ENCODE peak calls at places on chromosomes 5 and 9, in seven cellular contexts. O, P, C, D, Z, E and L are unnamed samples.

GRCh38 chr9:95857896-95858295 is 17.6 kb upstream of the ERCC6L2 start:
- DNase-seq in D (no peak), O (no peak), P (no peak), C (no peak), Z (no peak), E (no peak), L (no peak)

GRCh38 chr5:146461319-146461718 is 14.2 kb downstream of the TCERG1 start:
- DNase-seq in C (no peak), E (peak; percentile 7), O (no peak), Z (no peak), D (no peak), P (no peak), L (no peak)

GRCh38 chr5:35003018-35003957 is 44.5 kb downstream of the AGXT2 start:
- DNase-seq in D (no peak), E (peak; percentile 66), Z (peak; percentile 54), C (no peak), P (peak; percentile 14), O (peak; percentile 63), L (peak; percentile 64)

GRCh38 chr5:144510845-144511580 is 340.3 kb downstream of the KCTD16 start:
- DNase-seq in O (no peak), P (no peak), E (no peak), D (no peak), C (no peak), Z (no peak), L (no peak)

GRCh38 chr9:114285166-114285867 is 37.6 kb upstream of the ORM1 start:
- DNase-seq in P (no peak), C (peak; percentile 6), O (no peak), Z (peak; percentile 49), E (peak; percentile 91), D (peak; percentile 12), L (peak; percentile 65)

GRCh38 chr5:123992641-123993040 is 480.7 kb downstream of the CSNK1G3 start:
- DNase-seq in C (no peak), P (no peak), Z (no peak), O (no peak), D (no peak), E (no peak), L (no peak)

GRCh38 chr5:20570486-20570885 is 582.5 kb upstream of the CDH18 start:
- DNase-seq in C (no peak), O (no peak), E (no peak), Z (no peak), P (no peak), D (no peak), L (no peak)

GRCh38 chr9:89009049-89009840 is 18.0 kb downstream of the S1PR3 start:
- DNase-seq in Z (no peak), P (no peak), D (no peak), O (no peak), E (no peak), C (no peak), L (no peak)

GRCh38 chr5:119255571-119256356 is 100.1 kb upstream of the TNFAIP8 start:
- DNase-seq in D (no peak), O (peak; percentile 99), C (no peak), E (peak; percentile 33), P (no peak), Z (peak; percentile 32), L (no peak)

GRCh38 chr5:137096149-137097103 is 402.7 kb downstream of the SPOCK1 start:
- DNase-seq in D (no peak), C (no peak), O (no peak), Z (no peak), E (no peak), P (no peak), L (no peak)

GRCh38 chr5:68303038-68303738 is 87.6 kb downstream of the PIK3R1 start:
- DNase-seq in D (no peak), P (no peak), Z (no peak), O (no peak), C (no peak), E (no peak), L (no peak)

GRCh38 chr5:128227984-128228383 is 144.4 kb downstream of the SLC12A2 start:
- DNase-seq in C (no peak), Z (peak; percentile 12), P (no peak), E (peak; percentile 84), O (no peak), D (no peak), L (no peak)

GRCh38 chr9:10855847-10856246 is 243.0 kb upstream of the PTPRD start:
- DNase-seq in Z (peak; percentile 2), O (no peak), E (peak; percentile 27), P (no peak), C (no peak), D (no peak), L (no peak)

GRCh38 chr9:100268271-100268670 is 84.5 kb downstream of the TEX10 start:
- DNase-seq in P (no peak), O (no peak), E (no peak), C (no peak), D (no peak), Z (no peak), L (no peak)

GRCh38 chr5:3595102-3595961 is at the start of gene IRX1:
- DNase-seq in O (no peak), D (no peak), E (no peak), Z (no peak), C (no peak), P (no peak), L (no peak)
- H3K9me3 ChIP-seq in O (no peaks in the 10 kb centered on the region), D (no peaks in the 10 kb centered on the region), E (no peaks in the 10 kb centered on the region), Z (no peaks in the 10 kb centered on the region), C (no peaks in the 10 kb centered on the region), P (no peaks in the 10 kb centered on the region), L (no peaks in the 10 kb centered on the region)

DNA sequence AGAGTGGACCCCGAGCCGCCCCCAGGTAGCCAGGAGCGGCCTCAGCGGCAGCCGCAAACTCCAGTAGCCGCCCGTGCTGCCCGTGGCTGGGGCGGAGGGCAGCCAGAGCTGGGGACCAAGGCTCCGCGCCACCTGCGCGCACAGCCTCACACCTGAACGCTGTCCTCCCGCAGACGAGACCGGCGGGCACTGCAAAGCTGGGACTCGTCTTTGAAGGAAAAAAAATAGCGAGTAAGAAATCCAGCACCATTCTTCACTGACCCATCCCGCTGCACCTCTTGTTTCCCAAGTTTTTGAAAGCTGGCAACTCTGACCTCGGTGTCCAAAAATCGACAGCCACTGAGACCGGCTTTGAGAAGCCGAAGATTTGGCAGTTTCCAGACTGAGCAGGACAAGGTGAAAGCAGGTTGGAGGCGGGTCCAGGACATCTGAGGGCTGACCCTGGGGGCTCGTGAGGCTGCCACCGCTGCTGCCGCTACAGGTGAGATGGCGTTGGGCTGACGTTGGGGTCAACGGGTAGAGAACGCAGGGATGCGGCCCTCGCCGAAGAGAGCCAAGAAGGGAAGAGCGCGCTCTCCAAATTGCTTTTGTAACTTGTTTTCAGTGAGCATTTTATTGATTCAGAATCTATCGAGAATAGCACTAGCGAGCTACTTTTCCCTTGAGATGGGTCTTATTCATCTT is 425 bp downstream of the PTGER4 start:
- DNase-seq in C (no peak), P (peak; percentile 21), D (peak; percentile 28), O (peak; percentile 45), Z (no peak), E (no peak), L (no peak)
- H3K9me3 ChIP-seq in C (no peaks in the 10 kb centered on the region), P (no peaks in the 10 kb centered on the region), D (no peaks in the 10 kb centered on the region), O (no peaks in the 10 kb centered on the region), Z (no peaks in the 10 kb centered on the region), E (no peaks in the 10 kb centered on the region), L (no peaks in the 10 kb centered on the region)

DNA sequence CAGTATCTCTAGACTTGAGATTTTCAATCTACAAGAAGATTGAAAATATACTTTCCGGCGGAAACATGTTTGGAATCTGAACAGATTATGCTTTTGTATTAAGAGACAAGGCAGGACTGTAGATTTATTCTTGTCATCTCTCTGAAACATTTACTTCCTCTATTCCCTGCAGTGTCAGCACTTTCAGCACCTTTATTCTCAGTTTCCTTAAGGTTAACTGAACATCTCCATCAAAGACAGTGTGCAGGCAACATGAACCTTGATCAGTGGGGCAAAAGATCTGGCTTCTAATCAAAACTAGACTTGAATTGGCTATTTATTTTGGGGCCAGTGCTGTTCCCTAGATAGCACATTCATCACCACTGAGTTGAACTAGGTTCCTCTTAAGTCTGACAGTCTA is 129.9 kb upstream of the HCN1 start:
- DNase-seq in Z (no peak), E (no peak), D (no peak), C (no peak), P (no peak), O (no peak), L (no peak)
- H3K9me3 ChIP-seq in Z (no peaks in the 10 kb centered on the region), E (no peaks in the 10 kb centered on the region), D (peaks cover 4% of the 10 kb centered on the region), C (no peaks in the 10 kb centered on the region), P (no peaks in the 10 kb centered on the region), O (peaks cover 1% of the 10 kb centered on the region), L (no peaks in the 10 kb centered on the region)

GRCh38 chr5:12655675-12656074 is 751.4 kb upstream of the CTNND2 start:
- DNase-seq in O (no peak), P (no peak), E (no peak), D (no peak), Z (no peak), C (no peak), L (no peak)
- H3K9me3 ChIP-seq in O (peaks cover 3% of the 10 kb centered on the region), P (no peaks in the 10 kb centered on the region), E (no peaks in the 10 kb centered on the region), D (peaks cover 38% of the 10 kb centered on the region), Z (peaks cover 4% of the 10 kb centered on the region), C (no peaks in the 10 kb centered on the region), L (no peaks in the 10 kb centered on the region)

DNA sequence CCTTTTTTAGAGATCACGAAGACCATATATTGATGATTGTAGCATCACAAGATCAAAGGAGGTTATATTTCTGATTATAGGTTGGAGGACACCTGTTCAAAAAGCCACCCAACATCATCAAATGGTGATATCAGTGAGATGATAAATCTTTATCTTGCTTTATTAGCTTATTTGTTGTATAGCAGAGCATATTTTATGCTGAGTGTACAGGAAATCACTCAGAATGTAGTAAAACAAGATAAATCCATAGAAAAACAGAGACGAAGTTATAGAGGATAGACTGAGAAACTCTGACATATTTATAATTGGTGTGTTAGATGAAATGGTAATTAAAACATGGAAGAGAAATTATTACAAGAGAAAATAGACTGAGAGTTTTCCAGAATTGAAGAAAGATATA is 69.8 kb upstream of the DMAC1 start:
- DNase-seq in P (no peak), O (no peak), D (no peak), C (no peak), E (no peak), Z (no peak), L (no peak)
- H3K9me3 ChIP-seq in P (no peaks in the 10 kb centered on the region), O (no peaks in the 10 kb centered on the region), D (no peaks in the 10 kb centered on the region), C (no peaks in the 10 kb centered on the region), E (no peaks in the 10 kb centered on the region), Z (no peaks in the 10 kb centered on the region), L (no peaks in the 10 kb centered on the region)